ENCODE peak calls at places on chromosomes 3 and 15, in six cellular contexts. D is epithelial cell of esophagus; B is stimulated activated naive CD4-positive, alpha-beta T cell; Q is lung; P is stimulated activated CD4-positive, alpha-beta T cell treated with anti-CD3 and anti-CD28 coated beads, Interleukin-12 subunit alpha, Interleukin-12 subunit beta, amount 100 ng/mL, for 4 hours; A is GM10248. T is an unnamed sample.
A peak's percentile ranks its signal among the peaks of the same experiment; 100 is the strongest.

GRCh38 chr3:58630081-58630709 is 36.4 kb downstream of the FAM3D start:
- DNase-seq in D (peak; percentile 58), P (peak; percentile 52), A (peak; percentile 68), B (peak; percentile 26), Q (peak; percentile 72), T (peak; percentile 49)

GRCh38 chr15:26891448-26891881 is 24.6 kb downstream of the GABRA5 start:
- DNase-seq in B (no peak), D (peak; percentile 69), Q (peak; percentile 52), P (peak; percentile 21), A (peak; percentile 42), T (peak; percentile 54)

GRCh38 chr3:38588276-38588971 is 61.1 kb downstream of the SCN5A start:
- DNase-seq in B (no peak), Q (no peak), P (no peak), A (no peak), D (no peak), T (no peak)

GRCh38 chr15:77023576-77024272 is 28.8 kb downstream of the PSTPIP1 start:
- DNase-seq in D (no peak), A (no peak), B (no peak), P (no peak), Q (no peak), T (no peak)

GRCh38 chr3:123369085-123369484 is 79.8 kb downstream of the ADCY5 start:
- DNase-seq in A (no peak), D (no peak), B (no peak), P (no peak), Q (no peak), T (no peak)

GRCh38 chr3:36166477-36166876 is 213.8 kb upstream of the STAC start:
- DNase-seq in Q (no peak), P (no peak), A (no peak), D (peak; percentile 97), B (no peak), T (peak; percentile 96)

GRCh38 chr15:57510647-57511046 is 81.1 kb upstream of the MYZAP start:
- DNase-seq in B (no peak), A (no peak), D (no peak), Q (no peak), P (no peak), T (peak; percentile 30)

GRCh38 chr15:83200162-83200561 is 7.5 kb downstream of the HDGFL3 start:
- DNase-seq in Q (no peak), D (no peak), P (no peak), B (no peak), A (no peak), T (no peak)

GRCh38 chr15:30033763-30034162 is 49.0 kb upstream of the GOLGA8J start:
- DNase-seq in P (no peak), Q (no peak), D (no peak), B (no peak), A (no peak), T (no peak)

GRCh38 chr3:123150449-123150954 is 51.2 kb upstream of the SEC22A start:
- DNase-seq in P (no peak), D (no peak), A (no peak), B (no peak), Q (no peak), T (no peak)

GRCh38 chr3:170049146-170050000 is 11.6 kb downstream of the GPR160 start:
- DNase-seq in P (no peak), B (no peak), D (peak; percentile 33), Q (peak; percentile 52), A (no peak), T (peak; percentile 35)

GRCh38 chr3:38283810-38284775 is 2.0 kb downstream of the SLC22A14 start:
- DNase-seq in Q (no peak), A (no peak), D (no peak), B (no peak), P (no peak), T (no peak)

GRCh38 chr15:63843901-63844317 is 10.2 kb upstream of the HERC1 start:
- DNase-seq in Q (no peak), B (no peak), D (peak; percentile 57), P (no peak), A (no peak), T (peak; percentile 31)

GRCh38 chr3:195596648-195597628 is 13.2 kb upstream of the APOD start:
- DNase-seq in D (no peak), Q (no peak), A (no peak), B (no peak), P (no peak), T (no peak)

GRCh38 chr15:33242165-33242564 is 47.7 kb upstream of the FMN1 start:
- DNase-seq in Q (no peak), P (no peak), B (no peak), A (no peak), D (peak; percentile 99), T (peak; percentile 100)

GRCh38 chr3:13111173-13111873 is 38.1 kb upstream of the IQSEC1 start:
- DNase-seq in A (no peak), Q (no peak), D (no peak), B (no peak), P (no peak), T (no peak)

GRCh38 chr15:27541581-27541980 is 557.5 kb downstream of the OCA2 start:
- DNase-seq in P (no peak), B (no peak), D (no peak), A (no peak), Q (no peak), T (no peak)

GRCh38 chr3:49013738-49014660 is 4.4 kb downstream of the DALRD3 start:
- DNase-seq in D (peak; percentile 64), P (peak; percentile 42), Q (no peak), A (peak; percentile 52), B (peak; percentile 19), T (peak; percentile 43)

GRCh38 chr3:48434591-48435222 is 4.8 kb upstream of the PLXNB1 start:
- DNase-seq in Q (no peak), D (no peak), A (no peak), P (no peak), B (no peak), T (no peak)

GRCh38 chr15:39429898-39430357 is 151.0 kb upstream of the THBS1 start:
- DNase-seq in A (peak; percentile 20), Q (no peak), D (peak; percentile 67), B (no peak), P (no peak), T (peak; percentile 84)

GRCh38 chr3:145807990-145808389 is 353.0 kb downstream of the PLOD2 start:
- DNase-seq in Q (no peak), D (peak; percentile 32), P (no peak), B (no peak), A (no peak), T (no peak)

T was measured in bronchial epithelial cell.